ENCODE peak calls at places on chromosomes 12 and 14, in seven cellular contexts. A is heart right ventricle, P is brain microvascular endothelial cell, R is GM23338, T is AG04450, O is uterus, C is ovary. M is an unnamed sample.

GRCh38 chr14:65421201-65421981 is 8.9 kb downstream of the FUT8 start:
- DNase-seq in A (no peak), P (peak; percentile 54), R (no peak), T (peak; percentile 21), O (no peak), C (no peak), M (no peak)

GRCh38 chr14:61388173-61388975 is 67.0 kb downstream of the PRKCH start:
- DNase-seq in A (no peak), P (no peak), R (no peak), T (no peak), O (no peak), C (no peak), M (no peak)

GRCh38 chr12:81759215-81759991 is at the start of gene PPFIA2:
- DNase-seq in A (peak; percentile 17), P (peak; percentile 26), R (peak; percentile 81), T (no peak), O (peak; percentile 55), C (peak; percentile 28), M (no peak)

GRCh38 chr14:50773632-50774541 is 57.1 kb downstream of the NIN start:
- DNase-seq in A (no peak), P (peak; percentile 59), R (peak; percentile 88), T (no peak), O (no peak), C (no peak), M (no peak)

GRCh38 chr14:69535230-69535848 is 39.3 kb downstream of the CCDC177 start:
- DNase-seq in A (no peak), P (peak; percentile 40), R (peak; percentile 89), T (peak; percentile 26), O (peak; percentile 24), C (no peak), M (no peak)

GRCh38 chr12:124379938-124380754 is 85.3 kb downstream of the RFLNA start:
- DNase-seq in A (peak; percentile 62), P (peak; percentile 85), R (no peak), T (peak; percentile 58), O (peak; percentile 81), C (peak; percentile 77), M (no peak)

GRCh38 chr14:77284066-77284855 is 13.3 kb upstream of the NGB start:
- DNase-seq in A (no peak), P (no peak), R (no peak), T (no peak), O (no peak), C (no peak), M (no peak)

GRCh38 chr12:93622485-93622884 is 50.0 kb downstream of the SOCS2 start:
- DNase-seq in A (no peak), P (no peak), R (no peak), T (no peak), O (no peak), C (no peak), M (no peak)

GRCh38 chr12:52634266-52635056 is 16.1 kb upstream of the KRT73 start:
- DNase-seq in A (peak; percentile 75), P (no peak), R (no peak), T (no peak), O (no peak), C (no peak), M (peak; percentile 84)

GRCh38 chr14:61768240-61768639 is 6.0 kb downstream of the SNAPC1 start:
- DNase-seq in A (no peak), P (no peak), R (no peak), T (no peak), O (no peak), C (no peak), M (no peak)

GRCh38 chr14:24195186-24196070 is at the start of gene TM9SF1:
- DNase-seq in A (peak; percentile 90), P (peak; percentile 71), R (peak; percentile 88), T (peak; percentile 64), O (peak; percentile 89), C (peak; percentile 87), M (peak; percentile 93)

GRCh38 chr12:24709201-24709600 is 239.7 kb downstream of the BCAT1 start:
- DNase-seq in A (no peak), P (peak; percentile 7), R (no peak), T (no peak), O (no peak), C (no peak), M (no peak)

DNA sequence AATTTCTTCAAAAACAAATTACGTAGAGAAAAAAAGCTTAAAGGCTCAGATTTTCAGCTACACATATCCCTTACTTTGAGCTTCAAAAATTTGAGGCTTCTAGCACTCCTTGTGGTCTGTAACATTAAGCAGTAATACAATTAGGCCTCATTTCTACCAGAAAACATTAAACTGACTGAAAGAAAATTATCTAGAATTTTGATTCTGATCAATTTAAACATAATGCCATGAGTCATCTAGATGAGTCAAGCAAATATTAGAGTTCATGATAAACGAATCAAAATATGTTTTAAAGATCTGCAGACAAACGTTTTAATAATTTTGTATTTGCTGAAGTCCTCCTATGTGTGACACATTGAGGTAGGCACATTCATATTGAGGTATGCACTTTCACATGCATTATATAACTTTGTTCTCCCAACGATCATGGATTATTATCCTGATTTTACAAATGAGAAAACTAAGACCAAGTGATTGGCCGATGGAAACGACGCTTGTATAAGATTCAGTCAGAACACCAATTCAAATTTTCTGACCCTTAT is 4.3 kb downstream of the OSBPL8 start:
- DNase-seq in A (no peak), P (no peak), R (no peak), T (no peak), O (no peak), C (no peak), M (no peak)
- TF ChIP-seq CTCF in A (peak; percentile 20), P (no peak), R (no peak), T (peak; percentile 31), O (no peak), C (no peak), M (no peak)

GRCh38 chr12:27183342-27183741 is 60.7 kb upstream of the STK38L start:
- DNase-seq in A (no peak), P (no peak), R (no peak), T (no peak), O (no peak), C (no peak), M (no peak)

GRCh38 chr12:27178251-27178650 is 65.8 kb upstream of the STK38L start:
- DNase-seq in A (no peak), P (no peak), R (no peak), T (no peak), O (no peak), C (no peak), M (no peak)

GRCh38 chr12:27178723-27179398 is 65.2 kb upstream of the STK38L start:
- DNase-seq in A (no peak), P (no peak), R (no peak), T (no peak), O (no peak), C (no peak), M (no peak)

GRCh38 chr12:27179399-27180214 is 64.5 kb upstream of the STK38L start:
- DNase-seq in A (no peak), P (peak; percentile 96), R (no peak), T (peak; percentile 76), O (no peak), C (no peak), M (no peak)

DNA sequence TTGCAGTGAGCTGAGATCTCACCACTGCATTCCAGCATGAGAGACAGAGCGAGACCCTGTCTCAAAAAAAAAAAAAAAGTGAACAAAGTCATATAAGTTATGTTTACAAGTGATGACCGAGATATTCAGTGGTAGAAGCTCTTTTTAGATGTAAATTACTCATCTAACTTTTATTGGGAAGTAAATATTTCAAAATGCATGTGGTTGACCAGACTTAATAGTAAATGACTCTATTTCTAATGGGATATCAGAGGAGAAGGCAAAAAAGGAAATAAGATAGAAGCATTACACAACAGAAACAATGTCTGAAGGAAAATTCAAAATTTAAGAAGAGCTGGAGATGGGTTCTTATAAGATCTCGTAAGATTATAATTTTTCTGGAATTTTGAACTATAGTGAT is 63.2 kb upstream of the STK38L start:
- DNase-seq in A (no peak), P (no peak), R (no peak), T (no peak), O (no peak), C (no peak), M (no peak)
- H3K27ac ChIP-seq in A (no peak overlapping the region), P (peak overlapping the region; percentile 92), R (no peak overlapping the region), T (no peak overlapping the region), O (peak overlapping the region; percentile 85), C (no peak overlapping the region), M (no peak overlapping the region)

GRCh38 chr14:37587438-37587837 is 7.6 kb downstream of the FOXA1 start:
- DNase-seq in A (no peak), P (no peak), R (no peak), T (no peak), O (no peak), C (no peak), M (no peak)

GRCh38 chr14:37588956-37589737 is 5.9 kb downstream of the FOXA1 start:
- DNase-seq in A (no peak), P (no peak), R (peak; percentile 51), T (no peak), O (no peak), C (no peak), M (no peak)

GRCh38 chr14:37590096-37590809 is 4.8 kb downstream of the FOXA1 start:
- DNase-seq in A (no peak), P (no peak), R (no peak), T (no peak), O (no peak), C (no peak), M (no peak)

GRCh38 chr14:37587881-37588666 is 7.0 kb downstream of the FOXA1 start:
- DNase-seq in A (no peak), P (no peak), R (peak; percentile 80), T (no peak), O (no peak), C (no peak), M (no peak)

DNA sequence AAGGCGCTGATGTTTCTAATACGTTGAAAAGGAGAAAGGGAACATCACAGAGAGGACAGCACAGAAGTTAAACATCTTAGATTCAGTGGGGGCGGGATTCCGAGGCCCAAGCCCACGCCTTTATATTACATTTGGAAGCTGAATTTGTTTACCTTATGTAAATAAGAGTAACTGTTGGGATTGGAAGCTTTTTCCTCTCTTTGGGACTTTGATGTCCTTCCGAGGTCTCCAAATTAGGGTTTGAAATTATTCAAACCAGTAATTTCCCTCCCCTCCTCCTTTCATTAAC is 6.4 kb downstream of the FOXA1 start:
- DNase-seq in A (no peak), P (no peak), R (peak; percentile 62), T (no peak), O (no peak), C (no peak), M (no peak)
- H3K27me3 ChIP-seq in A (peaks cover 100% of the 10 kb centered on the region), P (peaks cover 91% of the 10 kb centered on the region), R (peaks cover 100% of the 10 kb centered on the region), T (peaks cover 91% of the 10 kb centered on the region), O (peaks cover 98% of the 10 kb centered on the region), C (peaks cover 5% of the 10 kb centered on the region), M (peaks cover 35% of the 10 kb centered on the region)

GRCh38 chr12:40164034-40164433 is 58.2 kb upstream of the SLC2A13 start:
- DNase-seq in A (no peak), P (no peak), R (peak; percentile 41), T (no peak), O (no peak), C (no peak), M (no peak)

GRCh38 chr12:40158592-40159111 is 52.8 kb upstream of the SLC2A13 start:
- DNase-seq in A (no peak), P (no peak), R (no peak), T (no peak), O (no peak), C (no peak), M (no peak)

GRCh38 chr12:40156031-40156764 is 50.3 kb upstream of the SLC2A13 start:
- DNase-seq in A (no peak), P (no peak), R (no peak), T (no peak), O (no peak), C (no peak), M (no peak)

GRCh38 chr12:40157307-40157706 is 51.4 kb upstream of the SLC2A13 start:
- DNase-seq in A (no peak), P (no peak), R (no peak), T (no peak), O (no peak), C (no peak), M (no peak)

GRCh38 chr12:40162022-40162421 is 56.1 kb upstream of the SLC2A13 start:
- DNase-seq in A (no peak), P (no peak), R (no peak), T (no peak), O (no peak), C (no peak), M (no peak)
- TF ChIP-seq CTCF in A (no peak), P (no peak), R (no peak), T (no peak), O (no peak), C (no peak), M (no peak)